ENCODE peak calls at places on chromosome 17, in four cellular contexts. Y is activated T-cell treated with anti-CD3 and anti-CD28 coated beads, Interleukin-2, amount 50 U/mL, for 4 hours; V is kidney glomerular epithelial cell; N is HFFc6. J is an unnamed sample.

GRCh38 chr17:68892193-68892592 is 63.0 kb downstream of the ABCA8 start:
- DNase-seq in Y (no peak), V (no peak), N (no peak), J (no peak)

GRCh38 chr17:2862197-2862596 is 66.0 kb downstream of the RAP1GAP2 start:
- DNase-seq in Y (no peak), V (no peak), N (no peak), J (no peak)

GRCh38 chr17:83185023-83186002 is 105.9 kb downstream of the METRNL start:
- DNase-seq in Y (no peak), V (no peak), N (no peak), J (no peak)

GRCh38 chr17:78821961-78822360 is 18.7 kb downstream of the USP36 start:
- DNase-seq in Y (no peak), V (no peak), N (no peak), J (no peak)

GRCh38 chr17:61139219-61139618 is 260.4 kb upstream of the TBX2 start:
- DNase-seq in Y (peak; percentile 26), V (no peak), N (peak; percentile 69), J (peak; percentile 78)

GRCh38 chr17:82241926-82242697 is 13.3 kb downstream of the SLC16A3 start:
- DNase-seq in Y (no peak), V (no peak), N (no peak), J (no peak)

GRCh38 chr17:30450125-30451027 is 26.8 kb upstream of the GOSR1 start:
- DNase-seq in Y (no peak), V (no peak), N (peak; percentile 42), J (no peak)

GRCh38 chr17:37079735-37080134 is 131.0 kb downstream of the AATF start:
- DNase-seq in Y (no peak), V (no peak), N (peak; percentile 10), J (no peak)

GRCh38 chr17:41654134-41654907 is 29.9 kb upstream of the KRT17 start:
- DNase-seq in Y (no peak), V (no peak), N (no peak), J (no peak)

GRCh38 chr17:81961554-81962498 is 839 bp upstream of the NOTUM start:
- DNase-seq in Y (no peak), V (no peak), N (no peak), J (no peak)

GRCh38 chr17:17749025-17749772 is 67.9 kb downstream of the RAI1 start:
- DNase-seq in Y (no peak), V (no peak), N (no peak), J (no peak)

GRCh38 chr17:47634870-47635269 is 14.8 kb upstream of the KPNB1 start:
- DNase-seq in Y (no peak), V (no peak), N (no peak), J (no peak)

GRCh38 chr17:82007495-82008257 is 15.0 kb downstream of the CENPX start:
- DNase-seq in Y (no peak), V (no peak), N (no peak), J (no peak)

GRCh38 chr17:80622170-80622466 is 77.5 kb downstream of the RPTOR start:
- DNase-seq in Y (no peak), V (no peak), N (no peak), J (no peak)

GRCh38 chr17:9729034-9729650 is 62.2 kb downstream of the DHRS7C start:
- DNase-seq in Y (no peak), V (peak; percentile 38), N (peak; percentile 58), J (peak; percentile 56)

GRCh38 chr17:55642741-55643140 is 79.9 kb downstream of the TMEM100 start:
- DNase-seq in Y (no peak), V (no peak), N (no peak), J (no peak)

GRCh38 chr17:65800655-65801054 is 239.2 kb upstream of the AXIN2 start:
- DNase-seq in Y (no peak), V (no peak), N (no peak), J (no peak)

GRCh38 chr17:5362162-5362811 is 57.2 kb downstream of the NUP88 start:
- DNase-seq in Y (no peak), V (no peak), N (no peak), J (no peak)

GRCh38 chr17:46769531-46770438 is 48.7 kb downstream of the WNT3 start:
- DNase-seq in Y (no peak), V (no peak), N (no peak), J (no peak)

GRCh38 chr17:9004132-9004960 is 17.0 kb upstream of the NTN1 start:
- DNase-seq in Y (no peak), V (no peak), N (no peak), J (no peak)

GRCh38 chr17:67514998-67515397 is 137.9 kb downstream of the PITPNC1 start:
- DNase-seq in Y (no peak), V (no peak), N (no peak), J (no peak)

GRCh38 chr17:82118815-82119380 is 20.9 kb upstream of the FASN start:
- DNase-seq in Y (no peak), V (no peak), N (no peak), J (no peak)

GRCh38 chr17:28925912-28926365 is 23.1 kb upstream of the DHRS13 start:
- DNase-seq in Y (peak; percentile 29), V (peak; percentile 24), N (peak; percentile 82), J (peak; percentile 95)

GRCh38 chr17:65328567-65328966 is 191.4 kb downstream of the RGS9 start:
- DNase-seq in Y (no peak), V (no peak), N (no peak), J (no peak)

GRCh38 chr17:81251943-81252301 is 12.8 kb downstream of the NDUFAF8 start:
- DNase-seq in Y (no peak), V (no peak), N (no peak), J (no peak)

GRCh38 chr17:43556292-43556691 is 10.2 kb upstream of the ETV4 start:
- DNase-seq in Y (no peak), V (no peak), N (peak; percentile 90), J (peak; percentile 23)

GRCh38 chr17:74512624-74513084 is 18.6 kb downstream of the CD300LB start:
- DNase-seq in Y (no peak), V (peak; percentile 71), N (peak; percentile 1), J (peak; percentile 12)

J was measured in HT1080.